ENCODE peak calls at places on chromosomes 6 and 20, in nine cellular contexts. L, N, A, Y, Z, Q, G, H and X are unnamed samples. For H3K9me3 and H3K36me3, the result is how much of the 10 kb centered on the place peaks cover.

GRCh38 chr6:166597711-166598440 is 11.4 kb upstream of the RAMACL start:
- DNase-seq in A (no peak), G (no peak), N (no peak), Q (no peak), L (no peak), H (no peak), Y (no peak), Z (no peak), X (no peak)

GRCh38 chr6:133855599-133855972 is 33.3 kb upstream of the TCF21 start:
- DNase-seq in H (no peak), A (no peak), Z (no peak), Q (no peak), G (no peak), L (no peak), Y (no peak), N (no peak), X (no peak)

GRCh38 chr6:152244998-152245630 is 392.0 kb downstream of the SYNE1 start:
- DNase-seq in A (no peak), N (no peak), L (no peak), Z (no peak), Y (no peak), Q (no peak), H (no peak), G (no peak), X (no peak)

GRCh38 chr6:122789862-122790739 is 1.0 kb downstream of the SMPDL3A start:
- DNase-seq in N (peak), Q (no peak), H (peak), G (peak), L (peak), A (no peak), Z (peak), Y (no peak), X (no peak)

GRCh38 chr20:61885759-61886715 is 179.6 kb downstream of the TAF4 start:
- DNase-seq in A (no peak), N (no peak), Q (no peak), H (no peak), L (no peak), Z (no peak), G (no peak), Y (no peak), X (no peak)

GRCh38 chr6:33199687-33200233 is 705 bp downstream of the RXRB start:
- DNase-seq in Z (peak), A (peak), Q (peak), L (peak), G (no peak), Y (peak), H (peak), N (no peak), X (no peak)

GRCh38 chr6:31899882-31900722 is 1.8 kb downstream of the ZBTB12 start:
- DNase-seq in Q (no peak), G (no peak), L (no peak), H (no peak), Y (no peak), A (no peak), N (no peak), Z (no peak), X (no peak)

GRCh38 chr6:19796452-19796851 is 40.7 kb upstream of the ID4 start:
- DNase-seq in L (no peak), G (no peak), Z (no peak), N (no peak), Q (no peak), H (no peak), Y (no peak), A (no peak), X (no peak)

GRCh38 chr6:20845592-20845991 is 311.3 kb downstream of the CDKAL1 start:
- DNase-seq in A (no peak), Q (no peak), L (no peak), N (no peak), Z (no peak), G (no peak), H (no peak), Y (no peak), X (no peak)

GRCh38 chr6:128601060-128601459 is 80.7 kb upstream of the PTPRK start:
- DNase-seq in Q (no peak), A (peak), G (no peak), Z (no peak), H (no peak), Y (no peak), L (peak), N (no peak), X (no peak)

GRCh38 chr20:15297059-15297875 is 959.9 kb upstream of the FLRT3 start:
- DNase-seq in A (peak), Y (no peak), N (no peak), G (peak), Q (no peak), H (no peak), Z (peak), L (peak), X (no peak)

GRCh38 chr6:22145823-22146379 is 150.9 kb downstream of the PRL start:
- DNase-seq in Q (peak), H (peak), Y (no peak), Z (no peak), N (peak), G (peak), L (no peak), A (no peak), X (peak)

GRCh38 chr20:45038747-45039469 is 62.0 kb downstream of the KCNS1 start:
- DNase-seq in N (no peak), A (no peak), G (no peak), H (no peak), L (no peak), Z (no peak), Y (no peak), Q (no peak), X (no peak)

GRCh38 chr6:49555951-49556350 is 5.5 kb downstream of the C6orf141 start:
- DNase-seq in Z (no peak), A (no peak), N (no peak), L (no peak), G (no peak), H (no peak), Q (no peak), Y (no peak), X (no peak)

GRCh38 chr6:2725364-2725988 is 25.2 kb downstream of the MYLK4 start:
- DNase-seq in L (no peak), Q (no peak), N (no peak), G (no peak), A (no peak), Y (no peak), H (no peak), Z (no peak), X (no peak)

GRCh38 chr20:2261105-2261504 is 34.7 kb upstream of the TGM3 start:
- DNase-seq in Z (no peak), L (no peak), H (no peak), G (no peak), N (no peak), Y (no peak), Q (no peak), A (no peak), X (no peak)

GRCh38 chr20:48632825-48633619 is 194.8 kb downstream of the PREX1 start:
- DNase-seq in G (no peak), N (no peak), A (no peak), Q (no peak), Y (no peak), H (peak), Z (no peak), L (no peak), X (no peak)

GRCh38 chr6:11779308-11780096 is 899 bp upstream of the ADTRP start:
- DNase-seq in L (no peak), Z (no peak), G (peak), A (no peak), H (no peak), Q (no peak), Y (no peak), N (no peak), X (no peak)

GRCh38 chr6:74289881-74290280 is 593.9 kb downstream of the CD109 start:
- DNase-seq in N (no peak), Q (no peak), G (no peak), Y (no peak), Z (no peak), L (no peak), A (no peak), H (no peak), X (no peak)

GRCh38 chr6:6588064-6588923 is at the start of gene LY86:
- DNase-seq in Z (no peak), N (no peak), A (no peak), H (no peak), L (no peak), Y (no peak), G (peak), Q (no peak), X (no peak)

GRCh38 chr20:51700809-51701285 is 67.3 kb downstream of the ATP9A start:
- DNase-seq in L (peak), Q (no peak), N (peak), A (no peak), Y (no peak), H (peak), G (no peak), Z (peak), X (no peak)

GRCh38 chr6:117591405-117591804 is 10.9 kb downstream of the GOPC start:
- DNase-seq in H (no peak), G (no peak), N (no peak), Q (no peak), A (no peak), L (no peak), Y (no peak), Z (no peak), X (no peak)

GRCh38 chr20:34639755-34640222 is 37.1 kb downstream of the PIGU start:
- DNase-seq in H (no peak), Z (peak), N (no peak), G (no peak), Y (no peak), L (peak), A (peak), Q (no peak), X (no peak)

GRCh38 chr20:14634666-14635065 is 297.3 kb upstream of the FLRT3 start:
- DNase-seq in A (no peak), Q (no peak), G (no peak), N (no peak), L (no peak), Z (no peak), Y (no peak), H (no peak), X (no peak)

GRCh38 chr6:124742971-124743370 is 219.3 kb upstream of the RNF217 start:
- DNase-seq in H (no peak), L (no peak), Q (no peak), G (no peak), Z (no peak), N (no peak), A (no peak), Y (no peak), X (no peak)

GRCh38 chr6:39903656-39904055 is 30.6 kb downstream of the MOCS1 start:
- DNase-seq in Z (no peak), G (no peak), N (no peak), A (no peak), Q (no peak), L (no peak), Y (no peak), H (no peak), X (no peak)

GRCh38 chr20:61185841-61186601 is 66.0 kb upstream of the CDH4 start:
- DNase-seq in Q (no peak), Z (no peak), N (no peak), H (no peak), Y (no peak), A (no peak), G (no peak), L (no peak), X (no peak)

GRCh38 chr20:63740501-63741353 is 1.2 kb downstream of the SLC2A4RG start:
- DNase-seq in A (peak), N (peak), Q (peak), H (peak), Y (peak), L (peak), G (peak), Z (peak), X (no peak)

GRCh38 chr6:27865952-27866369 is 46.2 kb downstream of the OR2B2 start:
- DNase-seq in L (no peak), Z (no peak), H (no peak), N (no peak), Y (peak), Q (peak), G (no peak), A (no peak), X (no peak)

GRCh38 chr20:38460040-38460623 is 12.5 kb upstream of the RALGAPB start:
- DNase-seq in A (no peak), Y (no peak), G (no peak), N (no peak), Q (no peak), L (peak), H (peak), Z (peak), X (no peak)

GRCh38 chr20:62777528-62777830 is 18.8 kb upstream of the MRGBP start:
- DNase-seq in G (no peak), Z (no peak), N (no peak), Y (no peak), A (no peak), Q (no peak), L (no peak), H (no peak), X (no peak)

GRCh38 chr6:28311139-28311823 is 24.7 kb downstream of the ZSCAN31 start:
- DNase-seq in Q (no peak), N (no peak), Y (no peak), Z (no peak), H (no peak), L (no peak), G (no peak), A (no peak), X (no peak)

GRCh38 chr20:63402860-63403220 is 41.7 kb upstream of the CHRNA4 start:
- DNase-seq in G (no peak), H (peak), L (no peak), N (no peak), Y (no peak), Q (peak), Z (no peak), A (no peak), X (no peak)

GRCh38 chr6:89237158-89237557 is 20.0 kb upstream of the GABRR1 start:
- DNase-seq in Z (no peak), A (no peak), Q (no peak), G (no peak), L (no peak), H (no peak), Y (no peak), N (no peak), X (no peak)

GRCh38 chr6:107550241-107550840 is 60.4 kb downstream of the SOBP start:
- DNase-seq in H (no peak), Q (no peak), Z (no peak), G (no peak), Y (no peak), L (no peak), A (no peak), N (no peak), X (no peak)

GRCh38 chr6:124551711-124552233 is 410.5 kb upstream of the RNF217 start:
- DNase-seq in Y (no peak), H (no peak), N (no peak), G (no peak), Q (no peak), L (no peak), A (no peak), Z (no peak), X (no peak)

GRCh38 chr20:61259741-61260140 is 7.7 kb downstream of the CDH4 start:
- DNase-seq in Z (no peak), Y (no peak), A (no peak), G (no peak), Q (no peak), N (no peak), L (no peak), H (no peak), X (no peak)

GRCh38 chr20:17808782-17809181 is 109.0 kb downstream of the BANF2 start:
- DNase-seq in G (no peak), A (no peak), N (no peak), H (no peak), Z (no peak), Y (no peak), Q (no peak), L (no peak), X (no peak)
- H3K9me3 ChIP-seq in G (under half), A (under half), N (under half), H (under half), Z (under half), Y (under half), Q (under half), L (under half), X (under half)

GRCh38 chr6:51777631-51778030 is 309.8 kb downstream of the PKHD1 start:
- DNase-seq in Z (no peak), N (no peak), G (no peak), L (no peak), Y (no peak), A (no peak), H (peak), Q (no peak), X (no peak)
- H3K36me3 ChIP-seq in Z (under half), N (under half), G (under half), L (under half), Y (under half), A (under half), H (under half), Q (under half), X (under half)

GRCh38 chr6:116010400-116011095 is 50.1 kb downstream of the FRK start:
- DNase-seq in H (peak), G (peak), Y (peak), Z (peak), A (peak), Q (peak), L (peak), N (peak), X (peak)
- H3K27ac ChIP-seq in H (no peak), G (no peak), Y (no peak), Z (no peak), A (no peak), Q (no peak), L (no peak), N (no peak), X (no peak)

DNA sequence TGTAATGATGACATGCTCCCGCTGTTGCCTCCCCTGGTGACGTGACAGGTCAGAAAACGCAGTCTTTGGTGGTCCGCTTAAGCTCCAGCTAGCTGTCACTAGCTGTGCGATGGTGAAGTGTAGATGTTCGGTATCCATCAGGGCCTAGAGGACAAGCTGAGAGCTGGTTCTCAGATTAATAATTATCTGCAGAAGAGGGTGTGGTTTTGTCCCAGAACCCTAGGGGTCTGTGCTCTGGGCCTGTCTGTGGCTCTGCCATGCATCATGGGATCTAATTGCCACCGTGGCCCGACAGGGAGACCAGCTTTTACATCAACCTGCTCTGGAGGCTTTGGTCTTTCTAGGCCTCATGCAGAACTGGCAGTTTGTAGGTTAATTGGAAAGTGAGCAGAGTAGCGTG is 34.1 kb downstream of the ERMARD start:
- DNase-seq in A (no peak), H (no peak), N (no peak), Q (no peak), G (no peak), L (no peak), Y (no peak), Z (no peak), X (no peak)
- H3K9me3 ChIP-seq in A (under half), H (under half), N (under half), Q (under half), G (under half), L (under half), Y (under half), Z (under half), X (under half)

GRCh38 chr6:167925011-167925410 is 72.5 kb upstream of the KIF25 start:
- DNase-seq in H (no peak), L (no peak), Z (no peak), G (no peak), Q (no peak), A (no peak), N (no peak), Y (no peak), X (no peak)

GRCh38 chr6:167918507-167919278 is 78.8 kb upstream of the KIF25 start:
- DNase-seq in N (no peak), Q (no peak), H (no peak), Z (no peak), G (no peak), Y (no peak), A (no peak), L (no peak), X (no peak)

GRCh38 chr6:167920165-167920564 is 77.3 kb upstream of the KIF25 start:
- DNase-seq in Y (no peak), N (no peak), A (no peak), Z (no peak), Q (no peak), H (no peak), L (no peak), G (no peak), X (no peak)

GRCh38 chr6:167919349-167919748 is 78.1 kb upstream of the KIF25 start:
- DNase-seq in Q (no peak), A (no peak), G (no peak), L (no peak), Z (no peak), H (no peak), N (no peak), Y (no peak), X (no peak)

DNA sequence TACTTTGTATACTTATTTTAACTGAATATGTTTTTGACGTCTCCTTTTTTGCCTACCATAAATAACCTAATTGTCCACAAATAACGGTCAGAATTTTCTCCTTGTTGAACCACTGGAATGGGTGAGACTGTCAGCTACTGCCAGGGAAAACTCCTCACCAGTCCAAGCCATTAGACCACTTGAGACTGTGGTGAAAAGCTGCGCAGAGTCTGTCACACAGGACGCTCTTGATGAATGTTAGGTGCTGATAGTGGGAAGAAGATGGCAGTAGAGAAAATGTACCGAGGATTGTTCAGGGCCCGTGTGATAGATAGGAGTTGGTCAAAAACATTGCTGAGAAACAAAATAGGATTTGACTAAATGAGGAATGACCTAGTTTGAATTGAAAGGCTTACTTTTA is 75.6 kb upstream of the KIF25 start:
- DNase-seq in G (no peak), L (no peak), Y (no peak), A (no peak), H (no peak), Q (no peak), N (no peak), Z (no peak), X (no peak)
- H3K36me3 ChIP-seq in G (half or more), L (under half), Y (under half), A (half or more), H (under half), Q (under half), N (half or more), Z (under half), X (under half)

DNA sequence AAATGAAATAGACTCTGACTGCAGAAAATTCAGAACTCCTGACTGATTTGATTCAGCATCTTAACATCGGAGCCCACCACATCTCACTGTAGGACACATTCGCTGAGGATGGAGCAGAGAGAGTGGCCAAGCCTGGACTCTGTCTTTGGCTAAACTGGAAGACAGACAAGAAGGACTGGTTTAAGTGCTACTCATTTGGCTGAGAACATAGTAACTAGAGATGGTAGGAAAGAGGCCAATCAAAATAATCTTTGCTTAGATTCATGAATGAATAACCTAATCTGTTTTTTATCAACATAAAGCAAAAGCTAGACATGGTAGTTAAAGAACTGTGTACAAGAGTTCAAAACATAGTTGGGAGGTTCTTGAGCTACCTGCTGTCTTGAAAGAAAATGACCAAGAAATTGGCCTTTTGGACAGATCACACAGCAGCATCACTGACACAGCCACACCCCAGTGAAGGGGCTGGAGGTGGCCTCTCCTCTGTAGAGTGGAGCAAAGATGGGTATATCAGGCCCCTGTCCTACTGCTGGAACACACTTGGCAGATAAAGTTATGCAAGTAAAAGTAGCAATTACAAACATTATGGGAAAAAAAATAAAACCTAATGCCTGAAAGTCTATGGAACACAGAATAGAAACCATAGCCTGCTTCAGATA is 87.1 kb upstream of the NT5E start:
- DNase-seq in Y (no peak), Q (no peak), N (no peak), Z (no peak), A (no peak), H (no peak), G (no peak), L (no peak), X (no peak)
- H3K27ac ChIP-seq in Y (no peak), Q (no peak), N (no peak), Z (no peak), A (no peak), H (peak), G (no peak), L (no peak), X (no peak)

DNA sequence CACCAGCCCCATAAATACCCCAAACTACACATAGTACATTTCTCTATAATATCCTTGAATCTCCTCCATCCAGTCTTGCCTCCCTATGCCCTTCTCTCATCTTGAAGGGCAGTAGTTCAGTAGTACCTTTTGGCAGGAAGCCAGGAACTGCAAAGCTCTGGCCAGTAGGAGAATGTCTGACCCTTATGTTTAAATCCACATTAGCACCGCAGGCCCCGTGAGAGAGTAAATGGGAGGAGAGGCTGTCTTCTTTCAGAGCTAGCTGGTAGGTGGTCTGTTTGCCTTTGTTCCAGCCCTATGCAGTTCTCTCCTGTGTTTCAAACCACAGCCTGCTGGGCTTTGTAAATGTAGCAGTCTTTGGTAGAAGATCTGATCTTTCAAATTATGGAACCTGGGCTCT is 690.7 kb downstream of the DOK5 start:
- DNase-seq in N (no peak), Y (no peak), G (no peak), Z (no peak), L (no peak), H (no peak), A (no peak), Q (no peak), X (no peak)
- H3K9me3 ChIP-seq in N (under half), Y (under half), G (under half), Z (under half), L (under half), H (under half), A (under half), Q (under half), X (under half)

GRCh38 chr6:44232676-44233559 is 9.5 kb downstream of the SLC29A1 start:
- DNase-seq in Y (no peak), Q (no peak), L (no peak), N (no peak), H (no peak), Z (no peak), G (no peak), A (no peak), X (no peak)
- H3K36me3 ChIP-seq in Y (under half), Q (under half), L (under half), N (under half), H (under half), Z (under half), G (under half), A (half or more), X (under half)